ENCODE peak calls at places on chromosomes 6 and 20, in nine cellular contexts. E is Panc1, D is esophagus squamous epithelium, N is small intestine, Y is IMR-90, O is upper lobe of right lung, K is astrocyte, M is prostate gland, H is uterus. J is an unnamed sample.

GRCh38 chr6:83221886-83222479 is 28.8 kb downstream of the RWDD2A start:
- DNase-seq in E (no peak), D (no peak), N (peak; percentile 36), Y (peak; percentile 54), O (no peak), K (peak; percentile 20), M (no peak), H (no peak), J (no peak)

GRCh38 chr20:4875578-4876067 is 125.7 kb downstream of the SLC23A2 start:
- DNase-seq in E (no peak), D (no peak), N (peak; percentile 67), Y (no peak), O (no peak), K (no peak), M (no peak), H (no peak), J (no peak)

GRCh38 chr20:62210496-62210855 is 9.6 kb downstream of the HRH3 start:
- DNase-seq in E (no peak), D (no peak), N (no peak), Y (no peak), O (no peak), K (no peak), M (no peak), H (no peak), J (no peak)

GRCh38 chr6:25583099-25583498 is 68.9 kb upstream of the SCGN start:
- DNase-seq in E (no peak), D (no peak), N (no peak), Y (no peak), O (no peak), K (no peak), M (no peak), H (no peak), J (no peak)

GRCh38 chr20:63125893-63126601 is 89.9 kb downstream of the YTHDF1 start:
- DNase-seq in E (no peak), D (no peak), N (no peak), Y (no peak), O (peak; percentile 49), K (no peak), M (no peak), H (no peak), J (peak; percentile 31)

GRCh38 chr6:3749991-3750323 is 1.6 kb downstream of the PXDC1 start:
- DNase-seq in E (no peak), D (no peak), N (peak; percentile 57), Y (peak; percentile 74), O (no peak), K (peak; percentile 76), M (peak; percentile 38), H (peak; percentile 78), J (no peak)

GRCh38 chr6:27592107-27592480 is 119.2 kb upstream of the ZNF184 start:
- DNase-seq in E (no peak), D (no peak), N (no peak), Y (no peak), O (no peak), K (peak; percentile 7), M (no peak), H (no peak), J (no peak)

GRCh38 chr6:4066029-4066755 is 12.7 kb downstream of the FAM217A start:
- DNase-seq in E (no peak), D (no peak), N (no peak), Y (no peak), O (no peak), K (no peak), M (no peak), H (no peak), J (no peak)

GRCh38 chr6:12595161-12595792 is 121.3 kb upstream of the PHACTR1 start:
- DNase-seq in E (no peak), D (no peak), N (no peak), Y (peak; percentile 52), O (no peak), K (peak; percentile 79), M (no peak), H (no peak), J (no peak)

GRCh38 chr6:12593720-12594540 is 122.6 kb upstream of the PHACTR1 start:
- DNase-seq in E (no peak), D (no peak), N (no peak), Y (no peak), O (peak; percentile 69), K (no peak), M (no peak), H (no peak), J (no peak)

GRCh38 chr6:12590901-12591300 is 125.7 kb upstream of the PHACTR1 start:
- DNase-seq in E (no peak), D (no peak), N (no peak), Y (no peak), O (no peak), K (no peak), M (no peak), H (no peak), J (no peak)

GRCh38 chr6:12592634-12593033 is 123.9 kb upstream of the PHACTR1 start:
- DNase-seq in E (no peak), D (no peak), N (no peak), Y (no peak), O (no peak), K (no peak), M (no peak), H (no peak), J (no peak)

GRCh38 chr6:12594541-12594893 is 122.0 kb upstream of the PHACTR1 start:
- DNase-seq in E (no peak), D (no peak), N (no peak), Y (no peak), O (no peak), K (no peak), M (no peak), H (no peak), J (no peak)
- H3K27ac ChIP-seq in E (peak overlapping the region; percentile 55), D (no peak overlapping the region), N (no peak overlapping the region), Y (no peak overlapping the region), O (peak overlapping the region; percentile 58), K (no peak overlapping the region), M (no peak overlapping the region), H (no peak overlapping the region), J (no peak overlapping the region)

GRCh38 chr6:14439419-14439818 is 321.8 kb downstream of the CD83 start:
- DNase-seq in E (no peak), D (no peak), N (no peak), Y (no peak), O (no peak), K (no peak), M (no peak), H (no peak), J (no peak)

GRCh38 chr6:14442250-14442649 is 324.7 kb downstream of the CD83 start:
- DNase-seq in E (no peak), D (no peak), N (no peak), Y (no peak), O (no peak), K (no peak), M (no peak), H (no peak), J (no peak)

GRCh38 chr6:14441371-14441781 is 323.8 kb downstream of the CD83 start:
- DNase-seq in E (no peak), D (no peak), N (no peak), Y (peak; percentile 19), O (no peak), K (no peak), M (no peak), H (peak; percentile 22), J (no peak)

GRCh38 chr6:14440215-14440890 is 322.8 kb downstream of the CD83 start:
- DNase-seq in E (no peak), D (no peak), N (no peak), Y (peak; percentile 4), O (no peak), K (no peak), M (no peak), H (no peak), J (no peak)

DNA sequence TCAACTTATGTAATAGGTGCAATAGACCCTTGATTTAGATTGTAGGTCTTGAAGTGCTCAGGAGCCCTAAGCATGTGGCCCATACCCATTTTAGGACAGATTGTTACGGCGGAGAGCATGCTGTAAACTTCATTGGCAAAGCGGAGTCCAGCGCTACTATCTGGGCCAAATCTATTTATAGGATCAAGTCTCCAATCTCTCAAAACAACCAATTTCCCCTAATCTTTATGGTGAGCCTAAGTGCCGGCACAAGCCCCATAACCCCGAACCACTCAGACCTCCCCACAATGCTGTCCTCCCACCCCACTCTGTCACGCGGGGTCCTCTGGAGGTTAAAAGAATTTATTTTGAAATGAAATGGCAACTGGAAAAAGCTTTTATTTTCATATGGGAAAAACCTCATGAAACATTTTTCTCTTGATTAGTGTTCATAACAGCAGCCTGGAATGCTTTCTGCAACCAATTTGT is 323.4 kb downstream of the CD83 start:
- DNase-seq in E (no peak), D (no peak), N (no peak), Y (no peak), O (no peak), K (no peak), M (no peak), H (no peak), J (no peak)
- H3K4me3 ChIP-seq in E (no peak overlapping the region), D (no peak overlapping the region), N (no peak overlapping the region), Y (no peak overlapping the region), O (no peak overlapping the region), K (no peak overlapping the region), M (no peak overlapping the region), H (no peak overlapping the region), J (no peak overlapping the region)

DNA sequence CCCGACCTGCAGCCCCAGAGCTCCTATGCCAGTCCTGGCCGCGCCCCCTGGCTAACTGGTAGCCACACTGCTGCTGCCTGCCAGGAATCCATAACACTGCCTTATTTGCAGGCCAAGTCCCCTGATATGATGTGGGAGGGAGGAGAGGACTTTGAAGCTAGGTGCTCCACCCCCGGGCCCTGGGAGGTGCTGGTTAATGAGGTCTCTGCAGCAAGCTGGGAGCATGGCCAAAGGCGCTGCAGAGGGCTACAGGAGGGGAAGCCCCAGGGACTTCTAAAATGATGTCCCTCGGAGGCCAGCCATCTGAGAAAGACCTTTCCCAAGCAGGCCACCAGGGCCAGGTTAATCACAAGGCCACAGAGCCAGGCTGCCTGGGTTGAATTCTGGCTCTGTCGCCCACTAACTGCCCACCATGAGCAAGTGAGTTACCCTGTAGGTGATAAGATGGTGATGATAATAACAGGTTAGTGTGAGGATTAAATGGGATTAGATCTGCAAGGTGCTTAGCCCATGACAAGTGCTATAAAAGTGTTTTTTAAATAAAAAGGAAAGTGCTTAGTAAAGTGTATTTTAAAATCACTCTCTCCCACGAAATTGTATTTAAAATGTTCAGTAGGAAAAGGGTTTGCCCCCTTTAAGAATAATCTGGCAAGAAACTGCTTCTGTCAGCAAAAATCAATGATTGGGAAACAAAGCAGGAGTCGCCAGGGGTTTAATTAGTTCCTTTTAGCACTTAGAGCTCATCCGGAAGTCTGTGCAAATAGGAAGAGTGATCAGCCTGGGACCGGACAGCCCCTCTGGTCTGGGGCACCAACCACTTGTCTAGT is 150.6 kb downstream of the GRM4 start:
- DNase-seq in E (no peak), D (no peak), N (peak; percentile 87), Y (no peak), O (no peak), K (no peak), M (no peak), H (no peak), J (no peak)
- H3K27ac ChIP-seq in E (no peak overlapping the region), D (no peak overlapping the region), N (no peak overlapping the region), Y (no peak overlapping the region), O (no peak overlapping the region), K (no peak overlapping the region), M (no peak overlapping the region), H (no peak overlapping the region), J (no peak overlapping the region)

DNA sequence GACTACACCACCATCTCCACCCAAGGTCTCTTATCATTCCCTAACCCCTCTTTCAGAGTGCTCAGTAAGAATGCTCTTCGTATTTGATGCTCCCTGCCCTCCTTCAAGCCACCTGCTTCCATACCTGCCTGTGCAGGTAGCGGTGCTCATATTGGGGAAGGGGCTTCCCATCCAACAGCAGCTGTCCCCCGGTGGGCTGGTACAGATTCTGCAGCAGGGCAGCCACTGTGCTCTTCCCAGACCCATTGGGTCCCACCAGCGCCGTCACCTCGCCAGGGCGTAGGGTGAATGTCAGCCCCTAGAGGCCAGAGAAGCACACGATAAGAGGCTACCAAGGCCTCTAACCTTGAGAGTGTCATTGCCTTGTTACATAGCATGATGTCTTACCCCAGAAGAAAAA is 3.9 kb upstream of the PSMB8 start:
- DNase-seq in E (no peak), D (no peak), N (no peak), Y (no peak), O (no peak), K (no peak), M (no peak), H (no peak), J (no peak)
- H3K4me3 ChIP-seq in E (no peak overlapping the region), D (no peak overlapping the region), N (no peak overlapping the region), Y (no peak overlapping the region), O (no peak overlapping the region), K (no peak overlapping the region), M (no peak overlapping the region), H (no peak overlapping the region), J (no peak overlapping the region)

J was measured in dorsolateral prefrontal cortex.